ENCODE peak calls at places on chromosomes 5 and 9, in four cellular contexts. M, B, F and O are unnamed samples.

GRCh38 chr5:98168862-98169261 is 604.6 kb upstream of the RGMB start:
- DNase-seq in M (no peak), B (no peak), F (no peak), O (no peak)

GRCh38 chr5:160470437-160471341 is 49.0 kb downstream of the PTTG1 start:
- DNase-seq in M (peak; percentile 59), B (no peak), F (no peak), O (no peak)

GRCh38 chr5:112857866-112858265 is 3.2 kb upstream of the SRP19 start:
- DNase-seq in M (no peak), B (no peak), F (no peak), O (no peak)

GRCh38 chr5:40204157-40204556 is 475.6 kb upstream of the PTGER4 start:
- DNase-seq in M (no peak), B (no peak), F (no peak), O (no peak)

GRCh38 chr9:38269752-38270151 is 122.8 kb upstream of the ALDH1B1 start:
- DNase-seq in M (no peak), B (no peak), F (no peak), O (no peak)

GRCh38 chr5:67283988-67284457 is 87.4 kb upstream of the CD180 start:
- DNase-seq in M (no peak), B (no peak), F (no peak), O (no peak)

GRCh38 chr5:150111121-150111520 is 24.8 kb upstream of the CSF1R start:
- DNase-seq in M (no peak), B (no peak), F (no peak), O (no peak)

GRCh38 chr5:179306191-179307005 is 38.9 kb downstream of the ADAMTS2 start:
- DNase-seq in M (no peak), B (no peak), F (no peak), O (no peak)

GRCh38 chr5:7776442-7776841 is 74.5 kb downstream of the CFAP90 start:
- DNase-seq in M (no peak), B (no peak), F (no peak), O (no peak)

GRCh38 chr5:168152660-168153059 is 138.8 kb upstream of the WWC1 start:
- DNase-seq in M (no peak), B (no peak), F (no peak), O (no peak)

GRCh38 chr5:138339086-138339456 is 1.0 kb downstream of the FAM53C start:
- DNase-seq in M (no peak), B (no peak), F (no peak), O (no peak)

GRCh38 chr9:136978073-136978864 is 965 bp downstream of the PTGDS start:
- DNase-seq in M (peak; percentile 38), B (peak; percentile 67), F (no peak), O (no peak)

GRCh38 chr5:3359642-3360041 is 236.0 kb upstream of the IRX1 start:
- DNase-seq in M (no peak), B (no peak), F (no peak), O (no peak)

GRCh38 chr9:35723908-35724307 is 8.1 kb downstream of the TLN1 start:
- DNase-seq in M (no peak), B (no peak), F (no peak), O (no peak)

GRCh38 chr5:38403407-38403806 is 145.0 kb downstream of the EGFLAM start:
- DNase-seq in M (peak; percentile 69), B (no peak), F (no peak), O (no peak)

GRCh38 chr5:92927291-92927778 is 653.7 kb downstream of the NR2F1-AS1 start:
- DNase-seq in M (no peak), B (no peak), F (peak; percentile 34), O (peak; percentile 63)

GRCh38 chr9:135070198-135070951 is 17.1 kb upstream of the OLFM1 start:
- DNase-seq in M (no peak), B (no peak), F (no peak), O (no peak)

GRCh38 chr5:1888541-1889251 is 6.0 kb upstream of the IRX4 start:
- DNase-seq in M (no peak), B (no peak), F (no peak), O (no peak)

GRCh38 chr5:73544429-73545402 is 20.7 kb downstream of the ANKRA2 start:
- DNase-seq in M (no peak), B (no peak), F (no peak), O (no peak)

GRCh38 chr5:169003721-169004481 is 297.0 kb downstream of the SLIT3 start:
- DNase-seq in M (no peak), B (no peak), F (no peak), O (no peak)

GRCh38 chr5:169219351-169219750 is 81.6 kb downstream of the SLIT3 start:
- DNase-seq in M (no peak), B (no peak), F (no peak), O (no peak)

GRCh38 chr5:16617272-16617973 is 626 bp upstream of the RETREG1 start:
- DNase-seq in M (no peak), B (peak; percentile 39), F (no peak), O (no peak)

GRCh38 chr5:17069995-17070405 is 133.9 kb upstream of the MYO10 start:
- DNase-seq in M (no peak), B (no peak), F (no peak), O (no peak)

GRCh38 chr5:178346607-178347334 is 114.2 kb upstream of the PHYKPL start:
- DNase-seq in M (no peak), B (no peak), F (no peak), O (no peak)

GRCh38 chr9:92600075-92600741 is 64.4 kb upstream of the ECM2 start:
- DNase-seq in M (no peak), B (no peak), F (no peak), O (no peak)

GRCh38 chr5:10563940-10564837 is at the start of gene ANKRD33B:
- DNase-seq in M (peak; percentile 39), B (peak; percentile 65), F (peak; percentile 92), O (no peak)

GRCh38 chr5:54470191-54470590 is 14.7 kb downstream of the HSPB3 start:
- DNase-seq in M (no peak), B (no peak), F (no peak), O (no peak)

GRCh38 chr5:150120617-150121447 is 34.5 kb upstream of the CSF1R start:
- DNase-seq in M (no peak), B (no peak), F (no peak), O (no peak)

GRCh38 chr9:15485836-15486678 is 24.7 kb downstream of the PSIP1 start:
- DNase-seq in M (peak; percentile 33), B (no peak), F (no peak), O (no peak)

GRCh38 chr5:136155769-136156168 is 23.1 kb downstream of the SMAD5 start:
- DNase-seq in M (peak; percentile 11), B (no peak), F (no peak), O (no peak)
- H3K36me3 ChIP-seq in M (peaks cover 27% of the 10 kb centered on the region), B (no peaks in the 10 kb centered on the region), F (peaks cover 40% of the 10 kb centered on the region), O (no peaks in the 10 kb centered on the region)

GRCh38 chr5:181044662-181045305 is 4.7 kb downstream of the BTNL9 start:
- DNase-seq in M (no peak), B (no peak), F (no peak), O (no peak)

GRCh38 chr5:181042036-181042435 is 2.0 kb downstream of the BTNL9 start:
- DNase-seq in M (no peak), B (no peak), F (no peak), O (no peak)

GRCh38 chr5:181044093-181044599 is 4.1 kb downstream of the BTNL9 start:
- DNase-seq in M (no peak), B (no peak), F (no peak), O (no peak)

GRCh38 chr5:181042722-181043121 is 2.7 kb downstream of the BTNL9 start:
- DNase-seq in M (no peak), B (no peak), F (no peak), O (no peak)

DNA sequence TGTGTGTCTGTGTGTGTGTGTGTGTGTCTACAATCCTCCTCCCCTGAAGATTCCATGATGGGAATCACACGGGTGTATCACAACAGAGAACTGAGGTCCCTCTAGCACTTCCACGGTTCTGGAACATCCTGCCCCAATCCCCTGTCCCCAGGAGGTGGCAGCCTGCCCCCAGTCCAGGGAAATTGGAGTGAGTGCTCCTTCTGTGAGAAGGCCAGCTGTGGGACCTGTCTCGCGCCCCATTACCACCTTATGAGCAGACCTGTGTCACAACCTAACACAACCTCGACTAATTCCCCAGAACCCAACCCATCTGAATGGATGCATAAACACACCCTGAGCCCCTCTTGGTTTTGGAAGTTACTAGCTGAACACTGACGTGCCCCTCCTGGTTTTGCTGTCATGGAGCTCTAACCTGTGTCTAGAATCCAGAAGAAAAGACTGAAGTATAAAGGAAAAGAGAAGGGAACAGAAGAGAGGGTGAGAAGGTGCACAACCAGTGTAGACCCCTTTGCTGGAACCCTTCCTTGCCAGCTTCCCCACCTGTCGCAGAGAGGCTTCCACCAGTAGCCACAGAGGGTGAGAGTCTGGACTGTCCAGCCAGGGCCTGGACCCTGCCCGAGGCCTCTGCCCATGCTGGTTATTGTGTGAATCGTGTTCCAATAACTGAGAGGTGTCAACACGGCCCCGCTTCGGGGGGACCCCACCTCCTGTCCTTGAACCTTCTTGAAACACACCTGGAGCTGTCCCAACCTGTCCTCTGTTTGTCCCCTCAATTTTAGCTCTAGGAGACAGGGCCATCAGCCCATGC is 3.4 kb downstream of the BTNL9 start:
- DNase-seq in M (no peak), B (no peak), F (no peak), O (no peak)
- TF ChIP-seq CTCF in M (no peak), B (no peak), F (no peak), O (no peak)

GRCh38 chr9:69731348-69731747 is 28.5 kb downstream of the PTAR1 start:
- DNase-seq in M (no peak), B (no peak), F (no peak), O (no peak)
- H3K36me3 ChIP-seq in M (peaks cover 32% of the 10 kb centered on the region), B (peaks cover 32% of the 10 kb centered on the region), F (peaks cover 64% of the 10 kb centered on the region), O (peaks cover 2% of the 10 kb centered on the region)

DNA sequence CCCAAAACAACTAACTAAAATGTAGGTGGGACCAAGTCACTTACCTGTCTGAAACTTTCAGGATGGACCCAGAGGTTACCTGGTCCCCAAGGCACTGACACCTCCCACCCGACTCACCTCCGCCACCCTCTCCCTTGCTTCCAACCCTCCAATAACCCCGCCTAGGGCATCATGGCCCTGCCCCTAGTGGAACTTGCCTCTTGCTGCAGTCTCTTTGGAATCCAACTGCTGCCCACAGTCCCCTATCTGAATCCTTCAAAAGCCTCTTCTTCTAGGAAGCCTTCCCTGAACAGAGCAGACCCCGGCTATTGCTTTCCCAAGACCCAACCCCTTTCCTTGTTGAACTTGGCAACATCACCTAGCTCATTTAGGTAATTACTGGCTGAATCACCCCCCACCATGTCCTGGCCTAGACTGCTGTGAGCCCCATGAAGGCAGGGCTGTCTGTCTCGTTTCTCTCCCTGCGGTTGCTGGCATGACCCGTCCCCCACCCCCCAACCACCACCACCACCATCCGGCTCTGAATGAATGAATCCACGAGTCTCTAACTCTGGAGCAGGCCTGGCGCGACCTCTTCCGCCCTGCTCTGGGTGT is 9.4 kb downstream of the CRB2 start:
- DNase-seq in M (no peak), B (no peak), F (no peak), O (no peak)
- TF ChIP-seq CTCF in M (peak; percentile 59), B (no peak), F (no peak), O (peak; percentile 30)

GRCh38 chr5:154318691-154319090 is 127.1 kb upstream of the SAP30L start:
- DNase-seq in M (no peak), B (no peak), F (no peak), O (no peak)

GRCh38 chr5:154317916-154318315 is 127.4 kb downstream of the GALNT10 start:
- DNase-seq in M (no peak), B (no peak), F (no peak), O (no peak)

GRCh38 chr5:154320209-154320608 is 125.6 kb upstream of the SAP30L start:
- DNase-seq in M (no peak), B (no peak), F (no peak), O (no peak)

GRCh38 chr5:154320690-154321089 is 125.1 kb upstream of the SAP30L start:
- DNase-seq in M (no peak), B (no peak), F (no peak), O (no peak)

GRCh38 chr5:154321546-154321945 is 124.3 kb upstream of the SAP30L start:
- DNase-seq in M (no peak), B (no peak), F (no peak), O (no peak)
- H3K36me3 ChIP-seq in M (peaks cover 3% of the 10 kb centered on the region), B (no peaks in the 10 kb centered on the region), F (peaks cover 12% of the 10 kb centered on the region), O (no peaks in the 10 kb centered on the region)